ENCODE peak calls at places on chromosomes 3 and 15, in seven cellular contexts. Z is neural progenitor cell, M is fibroblast of mammary gland, K is endothelial cell, O is HFFc6, P is mesothelial cell of epicardium, B is progenitor cell of endocrine pancreas. E is an unnamed sample.
A peak's percentile ranks its signal among the peaks of the same experiment; 100 is the strongest.

GRCh38 chr3:184234224-184234623 is 4.8 kb downstream of the VWA5B2 start:
- DNase-seq in Z (no peak), M (peak; percentile 77), K (no peak), O (peak; percentile 91), P (no peak), B (no peak), E (no peak)

GRCh38 chr3:169812124-169812843 is 386 bp upstream of the LRRIQ4 start:
- DNase-seq in Z (peak; percentile 82), M (peak; percentile 62), K (peak; percentile 61), O (peak; percentile 54), P (peak; percentile 52), B (peak; percentile 60), E (peak; percentile 73)

GRCh38 chr15:31136612-31137328 is 35.2 kb upstream of the TRPM1 start:
- DNase-seq in Z (no peak), M (no peak), K (no peak), O (no peak), P (no peak), B (no peak), E (no peak)

GRCh38 chr3:127678315-127678599 is 5.5 kb downstream of the ABTB1 start:
- DNase-seq in Z (no peak), M (no peak), K (no peak), O (no peak), P (no peak), B (no peak), E (no peak)

GRCh38 chr3:53250881-53251605 is 4.8 kb downstream of the TKT start:
- DNase-seq in Z (no peak), M (peak; percentile 29), K (no peak), O (no peak), P (no peak), B (no peak), E (no peak)

GRCh38 chr3:187955076-187955952 is 198.6 kb upstream of the LPP start:
- DNase-seq in Z (no peak), M (peak; percentile 96), K (no peak), O (peak; percentile 90), P (no peak), B (no peak), E (no peak)

GRCh38 chr3:2354702-2355101 is 256.0 kb downstream of the CNTN4 start:
- DNase-seq in Z (peak; percentile 33), M (peak; percentile 33), K (no peak), O (no peak), P (no peak), B (no peak), E (no peak)

GRCh38 chr3:49198611-49199230 is 27.3 kb downstream of the KLHDC8B start:
- DNase-seq in Z (no peak), M (no peak), K (no peak), O (no peak), P (no peak), B (no peak), E (no peak)

GRCh38 chr15:100703032-100703578 is 100.7 kb downstream of the ASB7 start:
- DNase-seq in Z (no peak), M (peak; percentile 94), K (peak; percentile 19), O (peak; percentile 30), P (no peak), B (no peak), E (no peak)

GRCh38 chr3:113516115-113516505 is 1.2 kb upstream of the SPICE1 start:
- DNase-seq in Z (peak; percentile 9), M (no peak), K (no peak), O (no peak), P (no peak), B (no peak), E (no peak)

GRCh38 chr15:75782926-75783325 is 60.3 kb upstream of the UBE2Q2 start:
- DNase-seq in Z (no peak), M (no peak), K (no peak), O (no peak), P (no peak), B (no peak), E (no peak)

GRCh38 chr15:29631076-29632070 is 190.9 kb downstream of the TJP1 start:
- DNase-seq in Z (no peak), M (no peak), K (no peak), O (no peak), P (no peak), B (no peak), E (no peak)

GRCh38 chr3:63706321-63707085 is 54.0 kb downstream of the SNTN start:
- DNase-seq in Z (no peak), M (peak; percentile 30), K (no peak), O (peak; percentile 26), P (no peak), B (no peak), E (no peak)

GRCh38 chr3:102156426-102156825 is 278.4 kb upstream of the ZPLD1 start:
- DNase-seq in Z (no peak), M (peak; percentile 92), K (no peak), O (peak; percentile 93), P (no peak), B (no peak), E (no peak)

GRCh38 chr15:60612400-60613048 is 133.6 kb upstream of the ICE2 start:
- DNase-seq in Z (no peak), M (peak; percentile 31), K (no peak), O (no peak), P (no peak), B (no peak), E (no peak)

GRCh38 chr15:51917493-51917892 is 54.1 kb downstream of the LEO1 start:
- DNase-seq in Z (peak; percentile 60), M (peak; percentile 43), K (peak; percentile 17), O (no peak), P (no peak), B (no peak), E (peak; percentile 11)

GRCh38 chr15:39784125-39784524 is 1.5 kb upstream of the FSIP1 start:
- DNase-seq in Z (no peak), M (peak; percentile 64), K (no peak), O (peak; percentile 65), P (no peak), B (no peak), E (no peak)

GRCh38 chr15:38389924-38390542 is 63.9 kb upstream of the FAM98B start:
- DNase-seq in Z (peak; percentile 70), M (peak; percentile 67), K (peak; percentile 80), O (peak; percentile 34), P (peak; percentile 32), B (peak; percentile 59), E (peak; percentile 76)

GRCh38 chr3:145197051-145197562 is 963.9 kb downstream of the PLOD2 start:
- DNase-seq in Z (no peak), M (no peak), K (no peak), O (no peak), P (no peak), B (no peak), E (no peak)

GRCh38 chr3:193768069-193768391 is 175.0 kb downstream of the OPA1 start:
- DNase-seq in Z (no peak), M (peak; percentile 94), K (no peak), O (no peak), P (no peak), B (no peak), E (no peak)

DNA sequence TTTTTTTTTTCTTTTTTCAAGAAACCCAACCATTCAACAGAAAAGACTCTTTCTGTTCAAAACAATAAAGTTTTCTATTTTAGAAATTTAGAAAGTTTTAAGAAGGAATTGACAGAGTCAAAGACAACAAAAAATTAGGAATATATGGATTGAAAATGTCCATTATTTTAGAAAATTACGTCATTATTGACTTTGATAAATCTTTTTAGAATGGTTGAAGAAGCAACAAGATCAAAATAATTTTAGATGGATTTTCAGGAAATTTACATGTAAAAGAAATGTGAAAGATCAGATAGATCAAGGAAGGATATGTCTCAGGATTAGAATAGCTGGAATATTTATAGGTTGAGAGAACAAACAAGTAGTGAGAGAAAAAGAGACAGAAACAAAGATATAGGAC is 8.4 kb upstream of the KCNH8 start:
- DNase-seq in Z (no peak), M (no peak), K (no peak), O (no peak), P (no peak), B (no peak), E (no peak)
- TF ChIP-seq CTCF in Z (no peak), M (no peak), K (no peak), O (no peak), P (no peak), B (no peak), E (no peak)

GRCh38 chr3:4303187-4304123 is at the start of gene SETMAR:
- DNase-seq in Z (peak; percentile 93), M (peak; percentile 87), K (peak; percentile 85), O (peak; percentile 68), P (peak; percentile 74), B (peak; percentile 69), E (peak; percentile 88)
- TF ChIP-seq CTCF in Z (no peak), M (no peak), K (no peak), O (no peak), P (no peak), B (no peak), E (no peak)

GRCh38 chr3:154090116-154090420 is 31.1 kb upstream of the ARHGEF26 start:
- DNase-seq in Z (no peak), M (no peak), K (no peak), O (no peak), P (no peak), B (no peak), E (no peak)

GRCh38 chr3:154098396-154098795 is 22.8 kb upstream of the ARHGEF26 start:
- DNase-seq in Z (no peak), M (no peak), K (no peak), O (no peak), P (no peak), B (no peak), E (no peak)

GRCh38 chr3:154101250-154101649 is 19.9 kb upstream of the ARHGEF26 start:
- DNase-seq in Z (no peak), M (no peak), K (no peak), O (no peak), P (no peak), B (no peak), E (no peak)

GRCh38 chr3:154100556-154100955 is 20.6 kb upstream of the ARHGEF26 start:
- DNase-seq in Z (no peak), M (no peak), K (no peak), O (no peak), P (no peak), B (no peak), E (no peak)

GRCh38 chr3:154095832-154096421 is 25.3 kb upstream of the ARHGEF26 start:
- DNase-seq in Z (no peak), M (peak; percentile 60), K (no peak), O (no peak), P (no peak), B (no peak), E (no peak)
- TF ChIP-seq CTCF in Z (peak; percentile 50), M (peak; percentile 63), K (no peak), O (peak; percentile 48), P (no peak), B (peak; percentile 37), E (no peak)

GRCh38 chr15:66838671-66839239 is 136.7 kb downstream of the SMAD6 start:
- DNase-seq in Z (no peak), M (peak; percentile 60), K (peak; percentile 40), O (peak; percentile 54), P (no peak), B (no peak), E (no peak)
- TF ChIP-seq CTCF in Z (peak; percentile 69), M (peak; percentile 76), K (peak; percentile 59), O (peak; percentile 84), P (peak; percentile 77), B (peak; percentile 71), E (peak; percentile 63)

GRCh38 chr3:146817705-146818104 is 212.6 kb upstream of the PLSCR5 start:
- DNase-seq in Z (peak; percentile 22), M (peak; percentile 51), K (no peak), O (peak; percentile 53), P (no peak), B (no peak), E (no peak)
- TF ChIP-seq CTCF in Z (peak; percentile 45), M (peak; percentile 43), K (no peak), O (peak; percentile 75), P (no peak), B (peak; percentile 25), E (no peak)